ENCODE peak calls at places on chromosomes 3 and 15, in eight cellular contexts. C, G, M, B, X, L, J and K are unnamed samples.

GRCh38 chr15:89673162-89673506 is 6.0 kb downstream of the PLIN1 start:
- DNase-seq in C (no peak), G (no peak), M (peak), B (no peak), X (no peak), L (peak), J (no peak), K (peak)

GRCh38 chr3:23880703-23881339 is 36.0 kb downstream of the NKIRAS1 start:
- DNase-seq in C (no peak), G (no peak), M (no peak), B (no peak), X (no peak), L (no peak), J (no peak), K (no peak)

GRCh38 chr3:118165413-118165812 is 869.2 kb downstream of the IGSF11 start:
- DNase-seq in C (no peak), G (no peak), M (no peak), B (no peak), X (no peak), L (no peak), J (no peak), K (no peak)

GRCh38 chr3:58591496-58592133 is 14.4 kb upstream of the FAM107A start:
- DNase-seq in C (no peak), G (no peak), M (no peak), B (no peak), X (no peak), L (no peak), J (no peak), K (no peak)

GRCh38 chr3:56357266-56357665 is 111.0 kb downstream of the ERC2 start:
- DNase-seq in C (no peak), G (no peak), M (no peak), B (no peak), X (no peak), L (no peak), J (no peak), K (no peak)

GRCh38 chr15:65195542-65196026 is 10.4 kb upstream of the CLPX start:
- DNase-seq in C (no peak), G (no peak), M (no peak), B (no peak), X (no peak), L (no peak), J (peak), K (no peak)

GRCh38 chr3:184005981-184006507 is 11.6 kb downstream of the ABCC5 start:
- DNase-seq in C (peak), G (peak), M (no peak), B (peak), X (peak), L (peak), J (peak), K (peak)

GRCh38 chr15:59335197-59335786 is 37.4 kb downstream of the MYO1E start:
- DNase-seq in C (no peak), G (no peak), M (no peak), B (no peak), X (no peak), L (no peak), J (no peak), K (no peak)

GRCh38 chr15:56468271-56468912 is 3.5 kb upstream of the MNS1 start:
- DNase-seq in C (no peak), G (no peak), M (no peak), B (no peak), X (no peak), L (peak), J (no peak), K (no peak)

GRCh38 chr15:56469484-56469883 is 4.5 kb upstream of the MNS1 start:
- DNase-seq in C (no peak), G (no peak), M (no peak), B (no peak), X (no peak), L (peak), J (no peak), K (no peak)

GRCh38 chr15:56467626-56468025 is 2.7 kb upstream of the MNS1 start:
- DNase-seq in C (no peak), G (no peak), M (no peak), B (no peak), X (no peak), L (no peak), J (no peak), K (no peak)

GRCh38 chr15:56460947-56461346 is 4.0 kb downstream of the MNS1 start:
- DNase-seq in C (no peak), G (no peak), M (no peak), B (no peak), X (no peak), L (no peak), J (no peak), K (no peak)

DNA sequence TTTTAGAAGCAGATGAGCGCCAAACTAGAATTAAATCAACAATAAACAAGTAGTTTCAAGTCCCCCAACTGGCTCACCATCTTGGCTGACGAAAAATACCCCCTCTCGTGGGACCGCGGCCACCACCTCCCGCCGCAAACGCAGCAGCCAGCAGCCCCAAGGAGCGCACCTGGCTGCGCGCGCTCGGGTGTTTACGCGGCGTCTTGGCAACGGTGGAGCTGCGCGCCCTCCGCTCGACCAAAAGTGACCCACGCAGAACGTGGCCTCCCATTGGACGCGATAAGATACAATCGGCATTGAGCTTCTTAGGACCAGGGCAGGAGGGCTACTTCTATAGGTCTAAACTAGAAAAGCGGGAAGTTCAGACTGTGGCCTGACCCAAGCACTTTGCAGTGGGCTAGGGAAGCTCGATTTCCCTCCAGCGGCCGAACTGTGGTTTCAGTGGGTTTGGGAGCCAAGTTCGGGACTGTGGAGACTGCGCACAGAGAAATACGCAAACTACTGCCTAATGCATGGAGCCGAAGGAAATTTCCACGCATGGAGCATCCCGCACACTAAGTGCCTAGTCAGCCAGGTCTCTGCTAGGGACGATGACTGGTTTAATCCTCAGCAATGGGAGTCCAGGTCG is at the start of gene MNS1:
- DNase-seq in C (peak), G (peak), M (peak), B (peak), X (peak), L (peak), J (peak), K (peak)
- TF ChIP-seq POLR2A in C (no peak), G (no peak), M (peak), B (no peak), X (no peak), L (peak), J (no peak), K (no peak)

GRCh38 chr3:73030073-73030597 is 31.3 kb upstream of the EBLN2 start:
- DNase-seq in C (no peak), G (no peak), M (no peak), B (no peak), X (no peak), L (no peak), J (no peak), K (no peak)
- H3K27ac ChIP-seq in C (no peak), G (no peak), M (no peak), B (peak), X (no peak), L (no peak), J (no peak), K (no peak)

GRCh38 chr15:74192751-74193150 is 9.8 kb downstream of the STRA6 start:
- DNase-seq in C (no peak), G (no peak), M (no peak), B (no peak), X (no peak), L (no peak), J (no peak), K (no peak)

GRCh38 chr15:74184582-74185091 is 11.1 kb downstream of the ISLR start:
- DNase-seq in C (peak), G (no peak), M (no peak), B (no peak), X (no peak), L (no peak), J (no peak), K (no peak)

GRCh38 chr15:74191798-74192197 is 10.8 kb downstream of the STRA6 start:
- DNase-seq in C (no peak), G (no peak), M (no peak), B (no peak), X (no peak), L (no peak), J (no peak), K (no peak)

GRCh38 chr15:74185949-74186348 is 12.4 kb downstream of the ISLR start:
- DNase-seq in C (no peak), G (no peak), M (no peak), B (no peak), X (no peak), L (no peak), J (no peak), K (no peak)

DNA sequence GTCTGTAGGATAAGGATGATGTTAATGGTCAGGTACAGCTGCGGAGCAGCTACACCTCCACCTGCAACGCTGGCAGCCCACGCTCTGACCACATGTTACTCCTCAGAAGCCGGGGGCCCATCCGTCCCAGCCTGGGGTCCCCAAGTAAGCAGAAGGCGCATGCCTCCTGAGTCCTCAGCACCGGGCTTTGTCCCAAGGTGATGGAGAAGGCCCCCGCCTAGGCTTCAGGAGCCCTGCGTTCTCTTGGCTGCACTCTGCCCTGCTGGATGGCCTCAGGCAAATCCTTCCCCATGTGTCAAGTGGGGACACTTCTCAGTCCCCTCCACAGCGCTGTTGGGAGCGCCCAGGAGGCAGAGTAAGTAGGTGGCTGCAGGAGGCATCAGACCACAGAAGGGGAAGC is 14.4 kb downstream of the STRA6 start:
- DNase-seq in C (peak), G (no peak), M (no peak), B (no peak), X (no peak), L (no peak), J (no peak), K (no peak)
- TF ChIP-seq POLR2A in C (no peak), G (no peak), M (no peak), B (no peak), X (no peak), L (no peak), J (no peak), K (no peak)

GRCh38 chr3:188944108-188944507 is 227.7 kb upstream of the TPRG1 start:
- DNase-seq in C (no peak), G (no peak), M (no peak), B (no peak), X (no peak), L (no peak), J (no peak), K (peak)

GRCh38 chr3:188941103-188941502 is 230.7 kb upstream of the TPRG1 start:
- DNase-seq in C (no peak), G (no peak), M (no peak), B (no peak), X (no peak), L (no peak), J (no peak), K (no peak)

GRCh38 chr3:188946351-188946750 is 225.4 kb upstream of the TPRG1 start:
- DNase-seq in C (no peak), G (no peak), M (no peak), B (no peak), X (no peak), L (no peak), J (no peak), K (no peak)

GRCh38 chr3:188940213-188940914 is 231.4 kb upstream of the TPRG1 start:
- DNase-seq in C (no peak), G (no peak), M (no peak), B (no peak), X (no peak), L (no peak), J (peak), K (no peak)

GRCh38 chr3:188943591-188943990 is 228.2 kb upstream of the TPRG1 start:
- DNase-seq in C (no peak), G (no peak), M (no peak), B (no peak), X (no peak), L (no peak), J (no peak), K (no peak)
- H3K27ac ChIP-seq in C (peak), G (peak), M (no peak), B (no peak), X (no peak), L (no peak), J (no peak), K (peak)

DNA sequence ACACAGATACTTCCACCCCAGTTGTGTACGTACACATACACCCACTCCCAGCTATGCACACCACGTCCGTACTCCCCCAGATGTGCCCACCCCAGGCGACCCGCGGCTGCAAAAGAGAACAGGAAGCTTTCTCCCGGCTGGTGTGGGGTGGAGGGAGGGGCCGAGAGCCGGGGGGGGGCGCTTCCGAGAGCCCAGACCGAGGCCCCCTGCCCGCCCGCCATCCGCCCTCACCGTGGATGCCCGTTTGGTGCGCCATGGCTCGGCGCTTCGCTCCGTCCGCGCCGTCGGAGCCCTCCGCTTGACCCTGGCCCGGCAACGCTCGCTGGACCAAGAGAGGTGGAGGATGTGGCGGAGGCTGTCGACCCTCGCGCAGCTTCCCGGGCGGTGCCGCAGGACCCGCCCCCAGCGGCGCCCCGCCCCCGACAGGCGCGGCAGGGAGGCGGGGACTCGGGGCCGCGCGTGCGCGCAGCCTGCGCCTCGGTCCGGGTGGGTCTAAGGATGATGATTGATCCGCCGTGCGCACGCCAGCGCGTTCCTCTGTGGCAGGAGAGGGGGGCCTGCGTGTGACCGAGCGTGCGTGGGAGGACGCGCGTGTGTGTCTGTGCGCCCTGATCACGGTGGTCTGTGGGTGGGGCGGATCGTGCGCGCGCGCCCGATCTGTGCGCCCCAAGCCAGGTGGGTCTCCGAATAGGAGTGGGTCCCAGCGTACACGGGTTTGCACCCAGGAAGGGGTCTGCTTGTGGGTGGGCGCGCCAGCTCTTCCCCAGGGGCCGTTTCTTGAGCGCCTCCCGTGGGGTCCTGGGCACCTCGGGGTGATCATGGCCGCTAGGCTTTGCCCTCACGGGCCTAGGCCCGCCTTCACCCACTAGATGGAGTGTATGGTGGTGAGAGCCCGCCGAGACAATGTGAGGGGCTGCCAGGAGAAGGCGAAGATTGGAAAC is at the start of gene TWF2:
- DNase-seq in C (peak), G (peak), M (peak), B (peak), X (peak), L (peak), J (peak), K (peak)
- TF ChIP-seq POLR2A in C (no peak), G (peak), M (peak), B (peak), X (peak), L (peak), J (no peak), K (peak)

GRCh38 chr3:11717301-11717700 is 73.6 kb upstream of the VGLL4 start:
- DNase-seq in C (no peak), G (no peak), M (no peak), B (no peak), X (no peak), L (no peak), J (no peak), K (no peak)
- H3K27ac ChIP-seq in C (peak), G (peak), M (no peak), B (peak), X (no peak), L (no peak), J (peak), K (peak)

GRCh38 chr15:92881570-92881837 is 18.6 kb upstream of the CHD2 start:
- DNase-seq in C (no peak), G (no peak), M (no peak), B (no peak), X (no peak), L (no peak), J (no peak), K (no peak)

GRCh38 chr15:92878593-92879053 is 21.5 kb upstream of the CHD2 start:
- DNase-seq in C (no peak), G (no peak), M (no peak), B (no peak), X (no peak), L (peak), J (peak), K (no peak)

GRCh38 chr15:92880796-92881569 is 19.1 kb upstream of the CHD2 start:
- DNase-seq in C (no peak), G (no peak), M (no peak), B (no peak), X (no peak), L (no peak), J (no peak), K (no peak)

GRCh38 chr15:92879949-92880725 is 20.0 kb upstream of the CHD2 start:
- DNase-seq in C (no peak), G (no peak), M (no peak), B (no peak), X (no peak), L (no peak), J (no peak), K (no peak)

GRCh38 chr15:92877000-92877399 is 23.1 kb upstream of the CHD2 start:
- DNase-seq in C (no peak), G (no peak), M (no peak), B (no peak), X (no peak), L (peak), J (no peak), K (no peak)
- TF ChIP-seq POLR2A in C (no peak), G (no peak), M (no peak), B (no peak), X (no peak), L (no peak), J (no peak), K (no peak)

DNA sequence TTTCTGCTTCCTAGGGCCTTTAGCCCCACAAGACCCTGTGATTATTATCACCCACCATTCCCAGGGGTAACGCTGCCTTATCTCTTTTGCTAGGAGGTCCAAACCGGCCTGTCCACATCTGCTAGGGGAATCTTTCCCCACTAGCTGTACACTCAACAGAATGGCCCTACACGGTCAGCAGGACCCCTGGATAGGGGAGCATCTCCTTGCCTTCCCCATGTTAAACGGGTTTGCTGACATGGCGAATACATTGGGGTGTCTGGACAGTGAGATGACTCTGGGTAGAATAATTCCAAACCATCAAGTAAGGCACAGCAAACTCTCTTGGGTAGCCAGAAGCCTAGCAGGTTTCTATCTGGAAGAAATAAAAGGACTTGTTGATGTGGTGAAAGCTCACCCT is 702 bp downstream of the TRAIP start:
- DNase-seq in C (no peak), G (no peak), M (no peak), B (no peak), X (no peak), L (no peak), J (no peak), K (no peak)
- H3K27ac ChIP-seq in C (no peak), G (no peak), M (peak), B (no peak), X (no peak), L (peak), J (no peak), K (no peak)

DNA sequence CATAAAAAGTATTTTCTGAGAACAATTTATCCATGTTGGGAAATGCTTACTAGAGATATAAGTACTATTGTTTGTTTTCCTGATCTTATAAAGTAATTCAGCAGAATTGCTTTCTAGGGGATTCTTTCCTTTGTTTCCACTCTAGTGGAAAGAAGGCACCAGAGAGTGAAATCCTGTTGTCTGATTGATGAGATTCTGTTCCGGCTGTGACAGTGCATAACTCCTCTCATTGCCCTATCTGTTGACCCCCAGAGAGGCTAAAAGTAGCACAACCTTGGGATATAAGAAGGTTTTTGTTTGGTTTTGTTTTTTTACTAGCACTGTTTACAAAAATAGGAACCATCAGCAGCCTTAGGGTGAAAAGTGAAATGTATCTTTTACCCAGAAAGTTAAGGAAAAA is 114.1 kb downstream of the ALCAM start:
- DNase-seq in C (no peak), G (no peak), M (no peak), B (no peak), X (no peak), L (no peak), J (no peak), K (no peak)
- TF ChIP-seq POLR2A in C (no peak), G (no peak), M (no peak), B (no peak), X (no peak), L (no peak), J (no peak), K (no peak)